ENCODE peak calls at places on chromosome 18, in four cellular contexts. C is K562, Y is A549, T is HepG2. N is an unnamed sample.

GRCh38 chr18:7370812-7371211 is 139.9 kb downstream of the LRRC30 start:
- DNase-seq in C (no peak), Y (no peak), T (no peak), N (no peak)

GRCh38 chr18:47729356-47729755 is 201.1 kb downstream of the SMAD2 start:
- DNase-seq in Y (no peak), T (no peak), C (no peak), N (no peak)

GRCh38 chr18:43422483-43422882 is 145.2 kb upstream of the SYT4 start:
- DNase-seq in C (no peak), T (no peak), Y (peak; percentile 0), N (no peak)

GRCh38 chr18:43571078-43571689 is 293.9 kb upstream of the SYT4 start:
- DNase-seq in C (peak; percentile 17), Y (peak; percentile 33), T (peak; percentile 27), N (peak; percentile 49)

GRCh38 chr18:36196239-36196995 is 9.1 kb downstream of the MOCOS start:
- DNase-seq in C (no peak), Y (no peak), T (no peak), N (no peak)

GRCh38 chr18:8793445-8794132 is 88.2 kb downstream of the MTCL1 start:
- DNase-seq in T (no peak), C (no peak), Y (no peak), N (no peak)

GRCh38 chr18:78549971-78550370 is 429.6 kb upstream of the SALL3 start:
- DNase-seq in T (no peak), C (no peak), Y (no peak), N (no peak)

GRCh38 chr18:66599190-66599589 is 4.7 kb downstream of the CDH19 start:
- DNase-seq in T (peak; percentile 69), C (no peak), Y (peak; percentile 51), N (no peak)

GRCh38 chr18:46213295-46213694 is 109.1 kb downstream of the HAUS1 start:
- DNase-seq in Y (peak; percentile 14), C (no peak), T (peak; percentile 5), N (no peak)

GRCh38 chr18:75284566-75284965 is 74.0 kb downstream of the TSHZ1 start:
- DNase-seq in T (no peak), C (no peak), Y (no peak), N (no peak)

GRCh38 chr18:3441290-3441689 is 8.7 kb upstream of the TGIF1 start:
- DNase-seq in C (peak; percentile 59), T (peak; percentile 41), Y (peak; percentile 66), N (peak; percentile 51)

GRCh38 chr18:59839931-59840685 is 59.7 kb upstream of the PMAIP1 start:
- DNase-seq in T (no peak), Y (no peak), C (no peak), N (no peak)
- TF ChIP-seq MYC in T (no peak), Y (no peak), C (no peak), N (no peak)

GRCh38 chr18:13614318-13614643 is 112.1 kb downstream of the FAM210A start:
- DNase-seq in T (no peak), C (no peak), Y (no peak), N (no peak)
- H3K4me3 ChIP-seq in T (no peak overlapping the region), C (no peak overlapping the region), Y (no peak overlapping the region), N (no peak overlapping the region)

GRCh38 chr18:55381277-55381676 is 206.7 kb downstream of the TCF4 start:
- DNase-seq in T (no peak), C (no peak), Y (no peak), N (no peak)
- TF ChIP-seq MYC in T (no peak), C (no peak), Y (no peak), N (no peak)

DNA sequence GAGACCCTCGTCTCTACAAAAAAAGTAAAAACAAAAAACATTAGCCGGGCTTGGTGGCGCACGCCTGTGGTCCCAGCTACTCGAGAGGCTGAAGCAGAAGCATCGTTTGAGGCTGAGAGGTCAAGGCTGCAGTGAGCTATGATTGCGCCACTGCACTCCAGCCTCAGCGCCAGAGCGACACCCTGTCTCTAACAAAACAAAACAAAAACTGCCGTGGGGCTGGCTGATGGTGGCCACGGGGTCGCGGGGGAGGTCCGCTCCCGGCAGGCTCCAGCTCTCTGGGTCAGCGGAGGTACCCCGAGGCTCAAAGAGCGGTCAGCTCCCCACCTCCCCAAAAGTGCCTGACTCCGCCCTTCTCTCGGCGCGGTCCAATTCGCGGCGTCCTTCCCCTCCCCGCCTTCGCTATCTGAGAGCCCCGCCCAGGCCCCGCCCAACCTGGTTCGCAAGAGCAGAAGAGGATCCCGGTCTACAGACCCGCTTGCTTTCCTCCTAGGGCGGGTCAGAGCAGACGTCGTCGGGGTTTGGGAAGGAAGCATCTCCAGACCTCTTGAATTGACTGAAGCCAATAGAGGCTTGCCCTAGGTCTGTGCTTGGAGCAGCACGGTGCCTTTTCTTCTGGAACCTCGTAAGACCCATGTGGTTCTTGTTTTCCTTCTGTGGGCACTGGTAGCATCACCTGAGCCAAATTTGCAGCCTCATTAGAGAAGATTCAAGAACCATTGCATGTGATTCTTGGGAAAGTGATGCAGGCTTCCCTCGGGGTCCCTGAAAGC is 7.8 kb downstream of the RAX start:
- DNase-seq in Y (peak; percentile 36), C (peak; percentile 45), T (no peak), N (no peak)
- H3K4me3 ChIP-seq in Y (peak overlapping the region; percentile 47), C (peak overlapping the region; percentile 26), T (no peak overlapping the region), N (no peak overlapping the region)

GRCh38 chr18:33114749-33115148 is 325.8 kb downstream of the CCDC178 start:
- DNase-seq in Y (no peak), T (no peak), C (no peak), N (no peak)
- TF ChIP-seq MYC in Y (no peak), T (no peak), C (no peak), N (no peak)

GRCh38 chr18:26089247-26090129 is 925 bp downstream of the SS18 start:
- DNase-seq in Y (peak; percentile 35), C (peak; percentile 71), T (peak; percentile 6), N (peak; percentile 34)

GRCh38 chr18:26090130-26091046 is at the start of gene SS18:
- DNase-seq in Y (peak; percentile 92), T (peak; percentile 85), C (peak; percentile 98), N (peak; percentile 95)

GRCh38 chr18:26086959-26087358 is 3.5 kb downstream of the SS18 start:
- DNase-seq in T (no peak), C (no peak), Y (no peak), N (no peak)

GRCh38 chr18:26091047-26091630 is 726 bp upstream of the SS18 start:
- DNase-seq in T (peak; percentile 54), Y (peak; percentile 78), C (peak; percentile 84), N (no peak)

GRCh38 chr18:26088482-26088881 is 1.9 kb downstream of the SS18 start:
- DNase-seq in T (no peak), C (peak; percentile 59), Y (no peak), N (peak; percentile 26)
- H3K4me3 ChIP-seq in T (peak overlapping the region; percentile 74), C (peak overlapping the region; percentile 77), Y (peak overlapping the region; percentile 95), N (peak overlapping the region; percentile 92)

DNA sequence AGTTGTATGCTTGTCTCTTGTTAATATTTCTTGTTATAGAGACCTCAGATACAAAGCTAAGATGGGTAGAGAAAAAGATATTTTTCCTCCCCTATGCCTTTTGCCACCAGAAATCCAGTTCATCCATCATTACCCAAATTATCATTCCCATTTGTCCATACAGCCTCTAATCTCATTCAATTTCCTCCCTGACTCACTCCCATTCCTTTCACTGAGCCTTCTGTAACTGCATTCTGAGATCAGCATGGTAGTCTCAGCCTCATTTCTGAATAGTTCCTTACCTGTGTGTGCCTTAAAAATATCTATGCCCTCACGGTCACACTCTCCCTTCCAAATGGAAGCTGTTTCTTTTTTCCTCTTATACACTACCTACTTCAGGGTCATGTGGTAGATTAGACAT is 15.7 kb upstream of the PIK3C3 start:
- DNase-seq in C (no peak), T (no peak), Y (no peak), N (no peak)
- TF ChIP-seq MYC in C (no peak), T (no peak), Y (no peak), N (no peak)

GRCh38 chr18:59218018-59218417 is 1.9 kb upstream of the GRP start:
- DNase-seq in T (no peak), C (no peak), Y (no peak), N (no peak)

GRCh38 chr18:59220164-59220783 is 316 bp downstream of the GRP start:
- DNase-seq in Y (no peak), C (no peak), T (no peak), N (no peak)

GRCh38 chr18:59219672-59220163 is at the start of gene GRP:
- DNase-seq in Y (no peak), C (no peak), T (no peak), N (no peak)

GRCh38 chr18:59222341-59222740 is 2.4 kb downstream of the GRP start:
- DNase-seq in C (no peak), Y (no peak), T (no peak), N (no peak)

GRCh38 chr18:59220784-59221765 is 1.1 kb downstream of the GRP start:
- DNase-seq in T (no peak), Y (no peak), C (no peak), N (no peak)
- H3K4me3 ChIP-seq in T (no peak overlapping the region), Y (no peak overlapping the region), C (no peak overlapping the region), N (no peak overlapping the region)

DNA sequence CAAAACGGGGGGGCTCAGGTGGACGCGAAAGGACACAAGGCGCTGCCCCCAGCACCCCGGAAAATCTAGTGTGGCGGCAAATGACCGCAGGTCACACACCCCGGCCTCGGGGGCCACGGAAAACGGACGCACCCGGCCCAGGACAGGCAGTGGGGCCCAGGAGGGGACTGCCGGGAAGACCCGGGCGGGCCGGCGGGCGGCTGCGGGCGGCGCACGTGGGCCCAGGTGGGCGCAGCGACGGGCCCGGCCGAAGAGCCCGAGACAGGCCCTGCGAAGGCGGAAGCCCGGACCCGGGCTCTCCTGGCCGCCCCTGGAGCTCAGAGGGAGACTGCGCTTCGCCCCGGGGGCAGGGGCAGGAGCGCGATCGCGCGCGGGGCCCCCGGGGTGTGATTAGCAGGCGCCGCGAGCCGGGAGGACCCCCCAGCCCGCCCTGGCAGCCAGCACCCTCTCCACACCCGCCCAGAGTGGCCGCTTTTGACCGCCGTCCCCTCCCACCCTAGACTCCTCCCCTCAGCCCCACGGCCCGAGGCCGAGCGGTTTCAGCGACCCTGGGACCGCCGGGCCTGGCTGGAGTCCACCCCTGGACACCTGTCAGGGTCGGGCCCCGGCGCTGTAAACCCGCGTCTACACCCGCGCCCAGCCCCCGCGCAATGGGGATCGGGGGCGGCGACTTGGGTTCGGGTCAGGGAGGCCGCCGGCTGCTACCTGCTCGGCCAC is 773 bp downstream of the MBP start:
- DNase-seq in C (no peak), Y (peak; percentile 54), T (no peak), N (peak; percentile 81)
- TF ChIP-seq MYC in C (no peak), Y (no peak), T (no peak), N (no peak)

GRCh38 chr18:50560681-50561629 is 1.1 kb downstream of the MAPK4 start:
- DNase-seq in Y (no peak), T (no peak), C (no peak), N (no peak)
- H3K4me3 ChIP-seq in Y (peak overlapping the region; percentile 52), T (peak overlapping the region; percentile 54), C (no peak overlapping the region), N (no peak overlapping the region)

N was measured in NB4.